ENCODE peak calls at places on chromosomes 13 and 19, in eight cellular contexts. One of them, this sample, is unnamed.

GRCh38 chr19:6233051-6233826 is 46.5 kb downstream of the MLLT1 start:
- DNase-seq in foreskin fibroblast: peak
- DNase-seq in T-cell: no peak
- DNase-seq in activated naive CD8-positive, alpha-beta T cell treated with anti-CD3 and anti-CD28 coated beads for 36 hours: no peak
- DNase-seq in NCI-H774: no peak
- DNase-seq in NCI-H1930: no peak
- DNase-seq in iPS-NIHi11: peak
- DNase-seq in choroid plexus epithelial cell: no peak
- DNase-seq in this sample: no peak

GRCh38 chr19:44643605-44644390 is at the start of gene PVR:
- DNase-seq in foreskin fibroblast: peak
- DNase-seq in T-cell: no peak
- DNase-seq in activated naive CD8-positive, alpha-beta T cell treated with anti-CD3 and anti-CD28 coated beads for 36 hours: peak
- DNase-seq in NCI-H774: peak
- DNase-seq in NCI-H1930: peak
- DNase-seq in iPS-NIHi11: peak
- DNase-seq in choroid plexus epithelial cell: peak
- DNase-seq in this sample: peak

GRCh38 chr19:46080561-46080960 is 39.8 kb upstream of the IGFL4 start:
- DNase-seq in foreskin fibroblast: peak
- DNase-seq in T-cell: no peak
- DNase-seq in activated naive CD8-positive, alpha-beta T cell treated with anti-CD3 and anti-CD28 coated beads for 36 hours: no peak
- DNase-seq in NCI-H774: no peak
- DNase-seq in NCI-H1930: no peak
- DNase-seq in iPS-NIHi11: peak
- DNase-seq in choroid plexus epithelial cell: peak
- DNase-seq in this sample: no peak

GRCh38 chr13:20118268-20119140 is 42.3 kb downstream of the GJA3 start:
- DNase-seq in foreskin fibroblast: peak
- DNase-seq in T-cell: peak
- DNase-seq in activated naive CD8-positive, alpha-beta T cell treated with anti-CD3 and anti-CD28 coated beads for 36 hours: peak
- DNase-seq in NCI-H774: no peak
- DNase-seq in NCI-H1930: no peak
- DNase-seq in iPS-NIHi11: peak
- DNase-seq in choroid plexus epithelial cell: peak
- DNase-seq in this sample: peak

GRCh38 chr13:34594507-34594906 is 347.6 kb upstream of the NBEA start:
- DNase-seq in foreskin fibroblast: no peak
- DNase-seq in T-cell: no peak
- DNase-seq in activated naive CD8-positive, alpha-beta T cell treated with anti-CD3 and anti-CD28 coated beads for 36 hours: no peak
- DNase-seq in NCI-H774: no peak
- DNase-seq in NCI-H1930: no peak
- DNase-seq in iPS-NIHi11: no peak
- DNase-seq in choroid plexus epithelial cell: no peak
- DNase-seq in this sample: no peak

GRCh38 chr13:21176982-21177284 is 475 bp downstream of the MRPL57 start:
- DNase-seq in foreskin fibroblast: no peak
- DNase-seq in T-cell: no peak
- DNase-seq in activated naive CD8-positive, alpha-beta T cell treated with anti-CD3 and anti-CD28 coated beads for 36 hours: no peak
- DNase-seq in NCI-H774: no peak
- DNase-seq in NCI-H1930: no peak
- DNase-seq in iPS-NIHi11: no peak
- DNase-seq in choroid plexus epithelial cell: no peak
- DNase-seq in this sample: no peak

GRCh38 chr13:33388254-33388998 is 102.9 kb upstream of the STARD13 start:
- DNase-seq in foreskin fibroblast: peak
- DNase-seq in T-cell: no peak
- DNase-seq in activated naive CD8-positive, alpha-beta T cell treated with anti-CD3 and anti-CD28 coated beads for 36 hours: no peak
- DNase-seq in NCI-H774: no peak
- DNase-seq in NCI-H1930: no peak
- DNase-seq in iPS-NIHi11: no peak
- DNase-seq in choroid plexus epithelial cell: no peak
- DNase-seq in this sample: no peak

GRCh38 chr19:42563352-42564210 is 31.1 kb downstream of the CEACAM8 start:
- DNase-seq in foreskin fibroblast: peak
- DNase-seq in T-cell: no peak
- DNase-seq in activated naive CD8-positive, alpha-beta T cell treated with anti-CD3 and anti-CD28 coated beads for 36 hours: no peak
- DNase-seq in NCI-H774: no peak
- DNase-seq in NCI-H1930: peak
- DNase-seq in iPS-NIHi11: peak
- DNase-seq in choroid plexus epithelial cell: peak
- DNase-seq in this sample: peak

GRCh38 chr13:43663474-43664090 is 123.2 kb downstream of the ENOX1 start:
- DNase-seq in foreskin fibroblast: peak
- DNase-seq in T-cell: no peak
- DNase-seq in activated naive CD8-positive, alpha-beta T cell treated with anti-CD3 and anti-CD28 coated beads for 36 hours: no peak
- DNase-seq in NCI-H774: no peak
- DNase-seq in NCI-H1930: no peak
- DNase-seq in iPS-NIHi11: no peak
- DNase-seq in choroid plexus epithelial cell: peak
- DNase-seq in this sample: no peak

GRCh38 chr19:47124937-47125668 is 5.5 kb upstream of the SAE1 start:
- DNase-seq in foreskin fibroblast: peak
- DNase-seq in T-cell: no peak
- DNase-seq in activated naive CD8-positive, alpha-beta T cell treated with anti-CD3 and anti-CD28 coated beads for 36 hours: no peak
- DNase-seq in NCI-H774: peak
- DNase-seq in NCI-H1930: peak
- DNase-seq in iPS-NIHi11: peak
- DNase-seq in choroid plexus epithelial cell: peak
- DNase-seq in this sample: peak

GRCh38 chr13:54226866-54227265 is 1198.3 kb downstream of the OLFM4 start:
- DNase-seq in foreskin fibroblast: no peak
- DNase-seq in T-cell: no peak
- DNase-seq in activated naive CD8-positive, alpha-beta T cell treated with anti-CD3 and anti-CD28 coated beads for 36 hours: no peak
- DNase-seq in NCI-H774: no peak
- DNase-seq in NCI-H1930: no peak
- DNase-seq in iPS-NIHi11: no peak
- DNase-seq in choroid plexus epithelial cell: no peak
- DNase-seq in this sample: peak

GRCh38 chr19:29687244-29687896 is 22.1 kb downstream of the PLEKHF1 start:
- DNase-seq in foreskin fibroblast: peak
- DNase-seq in T-cell: no peak
- DNase-seq in activated naive CD8-positive, alpha-beta T cell treated with anti-CD3 and anti-CD28 coated beads for 36 hours: peak
- DNase-seq in NCI-H774: no peak
- DNase-seq in NCI-H1930: peak
- DNase-seq in iPS-NIHi11: no peak
- DNase-seq in choroid plexus epithelial cell: peak
- DNase-seq in this sample: no peak

GRCh38 chr13:40158218-40158617 is 502.8 kb downstream of the COG6 start:
- DNase-seq in foreskin fibroblast: peak
- DNase-seq in T-cell: no peak
- DNase-seq in activated naive CD8-positive, alpha-beta T cell treated with anti-CD3 and anti-CD28 coated beads for 36 hours: no peak
- DNase-seq in NCI-H774: no peak
- DNase-seq in NCI-H1930: no peak
- DNase-seq in iPS-NIHi11: no peak
- DNase-seq in choroid plexus epithelial cell: no peak
- DNase-seq in this sample: peak

GRCh38 chr13:20526664-20527063 is 1.0 kb upstream of the CRYL1 start:
- DNase-seq in foreskin fibroblast: peak
- DNase-seq in T-cell: no peak
- DNase-seq in activated naive CD8-positive, alpha-beta T cell treated with anti-CD3 and anti-CD28 coated beads for 36 hours: no peak
- DNase-seq in NCI-H774: no peak
- DNase-seq in NCI-H1930: no peak
- DNase-seq in iPS-NIHi11: no peak
- DNase-seq in choroid plexus epithelial cell: peak
- DNase-seq in this sample: peak

GRCh38 chr19:14843169-14843568 is 5.6 kb downstream of the OR7A10 start:
- DNase-seq in foreskin fibroblast: no peak
- DNase-seq in T-cell: no peak
- DNase-seq in activated naive CD8-positive, alpha-beta T cell treated with anti-CD3 and anti-CD28 coated beads for 36 hours: no peak
- DNase-seq in NCI-H774: no peak
- DNase-seq in NCI-H1930: no peak
- DNase-seq in iPS-NIHi11: no peak
- DNase-seq in choroid plexus epithelial cell: no peak
- DNase-seq in this sample: no peak

GRCh38 chr13:23512762-23513395 is 57.3 kb upstream of the TNFRSF19 start:
- DNase-seq in foreskin fibroblast: no peak
- DNase-seq in T-cell: no peak
- DNase-seq in activated naive CD8-positive, alpha-beta T cell treated with anti-CD3 and anti-CD28 coated beads for 36 hours: no peak
- DNase-seq in NCI-H774: no peak
- DNase-seq in NCI-H1930: no peak
- DNase-seq in iPS-NIHi11: no peak
- DNase-seq in choroid plexus epithelial cell: no peak
- DNase-seq in this sample: no peak

GRCh38 chr13:110957931-110958330 is 43.1 kb upstream of the ANKRD10 start:
- DNase-seq in foreskin fibroblast: no peak
- DNase-seq in T-cell: no peak
- DNase-seq in activated naive CD8-positive, alpha-beta T cell treated with anti-CD3 and anti-CD28 coated beads for 36 hours: no peak
- DNase-seq in NCI-H774: no peak
- DNase-seq in NCI-H1930: no peak
- DNase-seq in iPS-NIHi11: no peak
- DNase-seq in choroid plexus epithelial cell: no peak
- DNase-seq in this sample: no peak

GRCh38 chr13:97600438-97601080 is 166.6 kb downstream of the RAP2A start:
- DNase-seq in foreskin fibroblast: peak
- DNase-seq in T-cell: no peak
- DNase-seq in activated naive CD8-positive, alpha-beta T cell treated with anti-CD3 and anti-CD28 coated beads for 36 hours: no peak
- DNase-seq in NCI-H774: no peak
- DNase-seq in NCI-H1930: no peak
- DNase-seq in iPS-NIHi11: no peak
- DNase-seq in choroid plexus epithelial cell: peak
- DNase-seq in this sample: no peak